ENCODE peak calls at places on chromosome 3, in eight cellular contexts. O is tibial artery, L is endothelial cell, Q is B cell, M is Peyer's patch, T is dorsolateral prefrontal cortex, Y is A549, E is AG10803. B is an unnamed sample.

GRCh38 chr3:11514191-11514770 is 129.4 kb downstream of the VGLL4 start:
- DNase-seq in Y (peak), M (no peak), E (peak), T (no peak), O (peak), L (no peak), Q (no peak), B (no peak)

GRCh38 chr3:186882125-186882524 is 39.6 kb downstream of the ADIPOQ start:
- DNase-seq in E (no peak), O (no peak), Y (no peak), T (no peak), M (no peak), L (no peak), Q (no peak), B (no peak)

GRCh38 chr3:122996038-122996580 is 31.5 kb downstream of the SEMA5B start:
- DNase-seq in Y (no peak), Q (no peak), O (peak), M (no peak), L (no peak), E (no peak), T (peak), B (no peak)

GRCh38 chr3:171390531-171390930 is 69.7 kb downstream of the TNIK start:
- DNase-seq in Q (no peak), L (no peak), M (no peak), O (no peak), T (no peak), E (no peak), Y (no peak), B (no peak)

GRCh38 chr3:44077267-44077666 is 164.4 kb upstream of the TOPAZ1 start:
- DNase-seq in T (no peak), Y (no peak), E (peak), L (no peak), O (no peak), M (no peak), Q (peak), B (no peak)

GRCh38 chr3:43994594-43995077 is 247.1 kb upstream of the TOPAZ1 start:
- DNase-seq in Q (no peak), M (no peak), E (no peak), L (no peak), T (no peak), O (no peak), Y (no peak), B (no peak)

GRCh38 chr3:156750191-156750873 is 75.8 kb upstream of the LEKR1 start:
- DNase-seq in M (no peak), L (no peak), T (no peak), Y (no peak), E (peak), Q (no peak), O (no peak), B (no peak)

GRCh38 chr3:102810937-102811336 is 376.1 kb downstream of the ZPLD1 start:
- DNase-seq in M (no peak), Q (no peak), O (no peak), T (no peak), E (no peak), L (no peak), Y (no peak), B (no peak)

GRCh38 chr3:135231646-135232625 is 436.9 kb downstream of the EPHB1 start:
- DNase-seq in E (no peak), M (no peak), Y (no peak), O (no peak), Q (no peak), T (no peak), L (no peak), B (no peak)

GRCh38 chr3:62095080-62095479 is 278.3 kb downstream of the FEZF2 start:
- DNase-seq in T (no peak), Y (no peak), L (no peak), E (no peak), O (no peak), M (no peak), Q (no peak), B (no peak)

GRCh38 chr3:158103956-158104338 is 2.3 kb downstream of the SHOX2 start:
- DNase-seq in O (no peak), T (no peak), E (peak), L (no peak), M (peak), Q (no peak), Y (no peak), B (no peak)

GRCh38 chr3:8052599-8053185 is 448.9 kb upstream of the LMCD1 start:
- DNase-seq in M (no peak), Q (no peak), O (no peak), Y (no peak), L (no peak), E (peak), T (no peak), B (no peak)

GRCh38 chr3:192819001-192819569 is 91.7 kb upstream of the FGF12 start:
- DNase-seq in E (peak), T (no peak), M (no peak), Q (no peak), Y (peak), O (no peak), L (no peak), B (peak)

GRCh38 chr3:134361162-134361831 is 12.9 kb downstream of the AMOTL2 start:
- DNase-seq in T (peak), O (peak), M (peak), E (peak), Q (no peak), Y (no peak), L (no peak), B (no peak)

GRCh38 chr3:184160456-184160855 is 5.3 kb downstream of the DVL3 start:
- DNase-seq in O (no peak), E (peak), L (no peak), Y (no peak), M (no peak), Q (no peak), T (no peak), B (peak)

GRCh38 chr3:73669268-73669667 is 44.5 kb upstream of the PDZRN3 start:
- DNase-seq in M (no peak), L (no peak), Q (no peak), E (peak), Y (no peak), O (no peak), T (no peak), B (no peak)

GRCh38 chr3:125671461-125672243 is 76.4 kb upstream of the OSBPL11 start:
- DNase-seq in Q (no peak), Y (no peak), M (no peak), E (no peak), O (no peak), L (no peak), T (no peak), B (no peak)

GRCh38 chr3:72247645-72248388 is 462.9 kb upstream of the PROK2 start:
- DNase-seq in O (no peak), Q (no peak), E (no peak), M (no peak), T (peak), L (no peak), Y (no peak), B (no peak)

GRCh38 chr3:124260206-124260915 is 268.4 kb upstream of the ROPN1 start:
- DNase-seq in T (no peak), M (no peak), Q (no peak), E (peak), Y (peak), L (no peak), O (peak), B (no peak)

GRCh38 chr3:195058311-195059005 is 212.5 kb downstream of the XXYLT1 start:
- DNase-seq in T (no peak), O (no peak), L (no peak), E (no peak), M (peak), Q (no peak), Y (no peak), B (no peak)

GRCh38 chr3:25084016-25084415 is 344.0 kb upstream of the RARB start:
- DNase-seq in T (no peak), M (no peak), L (peak), O (no peak), Q (no peak), Y (no peak), E (no peak), B (no peak)

GRCh38 chr3:177050466-177051237 is 146.6 kb downstream of the TBL1XR1 start:
- DNase-seq in Q (peak), M (no peak), O (no peak), L (no peak), E (peak), T (no peak), Y (peak), B (no peak)

GRCh38 chr3:14525685-14526631 is 14.2 kb downstream of the GRIP2 start:
- DNase-seq in Q (no peak), T (peak), Y (no peak), O (peak), E (peak), M (peak), L (no peak), B (no peak)

GRCh38 chr3:38029400-38030125 is at the start of gene PLCD1:
- DNase-seq in Y (peak), O (peak), L (peak), E (peak), M (peak), Q (peak), T (peak), B (peak)

GRCh38 chr3:188792788-188793187 is 379.0 kb upstream of the TPRG1 start:
- DNase-seq in O (no peak), L (peak), M (no peak), T (peak), Y (no peak), Q (peak), E (peak), B (no peak)

GRCh38 chr3:140296796-140297352 is 361.9 kb downstream of the CLSTN2 start:
- DNase-seq in Y (no peak), Q (no peak), L (no peak), O (no peak), M (no peak), E (peak), T (no peak), B (no peak)

GRCh38 chr3:70999730-71000129 is 583.8 kb downstream of the FOXP1 start:
- DNase-seq in O (no peak), M (no peak), Q (no peak), Y (no peak), T (no peak), E (peak), L (no peak), B (no peak)

GRCh38 chr3:44939581-44940036 is 36.4 kb downstream of the ZDHHC3 start:
- DNase-seq in M (no peak), L (no peak), O (no peak), Y (no peak), E (no peak), Q (no peak), T (no peak), B (no peak)

GRCh38 chr3:55720614-55721013 is 233.5 kb upstream of the WNT5A start:
- DNase-seq in Y (no peak), M (no peak), E (peak), Q (no peak), T (no peak), O (no peak), L (no peak), B (peak)

GRCh38 chr3:182644800-182645433 is 148.4 kb upstream of the ATP11B start:
- DNase-seq in L (no peak), M (no peak), Q (no peak), O (no peak), Y (no peak), E (no peak), T (no peak), B (no peak)

GRCh38 chr3:69240651-69241578 is 118.5 kb upstream of the LMOD3 start:
- DNase-seq in E (no peak), L (no peak), O (no peak), Q (no peak), Y (no peak), M (no peak), T (no peak), B (no peak)

GRCh38 chr3:126683506-126683905 is 20.5 kb upstream of the CHCHD6 start:
- DNase-seq in T (no peak), Y (no peak), L (no peak), Q (no peak), M (no peak), E (no peak), O (no peak), B (no peak)

GRCh38 chr3:64353256-64353655 is 128.0 kb upstream of the PRICKLE2 start:
- DNase-seq in M (no peak), L (no peak), Y (no peak), T (no peak), O (no peak), Q (no peak), E (peak), B (no peak)

GRCh38 chr3:160183375-160184076 is 41.7 kb upstream of the C3orf80 start:
- DNase-seq in Y (no peak), L (no peak), O (no peak), M (no peak), E (no peak), T (no peak), Q (no peak), B (no peak)

GRCh38 chr3:23884481-23884880 is 32.3 kb downstream of the NKIRAS1 start:
- DNase-seq in T (no peak), M (no peak), E (peak), Q (no peak), L (no peak), O (no peak), Y (peak), B (no peak)
- TF ChIP-seq CTCF in T (no peak), M (no peak), E (peak), Q (no peak), L (no peak), O (no peak), Y (no peak), B (no peak)

DNA sequence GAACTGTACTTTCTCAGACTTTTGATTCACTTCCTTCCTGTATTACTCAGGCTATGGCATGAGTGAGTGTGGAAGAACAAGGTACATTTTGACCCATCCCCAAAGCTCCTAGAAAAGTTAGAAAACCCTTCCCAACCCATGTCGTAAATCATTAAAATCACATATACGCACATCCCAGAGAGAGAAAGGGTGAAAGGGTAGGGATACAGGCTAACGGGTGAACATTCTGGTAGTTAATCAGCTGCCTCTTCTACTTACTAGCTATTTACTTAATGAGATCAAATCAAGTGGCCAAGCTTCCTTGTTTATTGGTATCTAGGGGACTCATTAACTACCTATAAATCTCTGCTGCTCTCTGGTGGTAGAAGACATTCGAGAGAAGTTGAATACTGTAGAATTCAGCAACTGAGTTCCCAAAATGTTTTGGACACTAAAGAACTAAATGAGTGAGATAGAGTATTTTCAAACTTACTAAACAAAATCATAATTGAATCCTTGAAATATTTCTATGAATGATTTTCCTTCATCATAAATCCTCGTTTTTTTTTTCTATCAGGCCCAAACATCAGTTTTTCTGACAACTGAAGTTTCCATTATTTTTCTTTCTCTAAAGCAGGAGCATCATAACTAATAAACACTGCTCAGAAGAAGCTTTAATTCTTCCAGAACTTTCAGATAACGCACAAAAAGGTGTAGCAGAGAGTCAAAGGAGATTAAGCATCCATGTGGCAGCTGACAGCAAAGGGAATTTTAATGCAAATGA is 124.2 kb downstream of the IMPG2 start:
- DNase-seq in Q (peak), O (no peak), M (no peak), L (no peak), T (no peak), Y (peak), E (peak), B (peak)
- TF ChIP-seq CTCF in Q (no peak), O (peak), M (peak), L (peak), T (peak), Y (peak), E (peak), B (no peak)

GRCh38 chr3:169535584-169535983 is 127.9 kb downstream of the MECOM start:
- DNase-seq in T (no peak), M (no peak), L (no peak), E (no peak), O (no peak), Q (no peak), Y (no peak), B (no peak)
- TF ChIP-seq CTCF in T (no peak), M (no peak), L (no peak), E (no peak), O (no peak), Q (no peak), Y (no peak), B (no peak)

DNA sequence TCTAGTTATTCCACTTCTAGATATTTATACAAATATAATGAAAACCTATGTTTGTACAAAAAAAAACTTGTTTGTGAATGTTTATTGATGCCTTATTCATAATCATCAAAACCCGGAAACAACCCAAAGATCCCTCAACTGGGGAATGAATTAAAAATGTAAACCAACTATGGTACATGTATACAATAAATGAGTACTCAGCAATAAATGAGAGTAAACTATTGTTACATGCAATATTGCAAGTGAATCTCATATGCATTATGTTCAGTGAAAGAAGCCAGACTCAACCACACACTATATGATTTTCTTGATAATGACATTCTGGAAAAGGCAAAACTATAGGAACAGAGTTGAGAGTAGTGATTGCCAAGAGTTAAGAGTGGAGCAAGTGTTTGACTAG is 12.3 kb downstream of the ZNF860 start:
- DNase-seq in M (no peak), Q (no peak), E (no peak), Y (no peak), T (no peak), O (no peak), L (no peak), B (no peak)
- TF ChIP-seq CTCF in M (no peak), Q (no peak), E (no peak), Y (no peak), T (no peak), O (no peak), L (no peak), B (no peak)

DNA sequence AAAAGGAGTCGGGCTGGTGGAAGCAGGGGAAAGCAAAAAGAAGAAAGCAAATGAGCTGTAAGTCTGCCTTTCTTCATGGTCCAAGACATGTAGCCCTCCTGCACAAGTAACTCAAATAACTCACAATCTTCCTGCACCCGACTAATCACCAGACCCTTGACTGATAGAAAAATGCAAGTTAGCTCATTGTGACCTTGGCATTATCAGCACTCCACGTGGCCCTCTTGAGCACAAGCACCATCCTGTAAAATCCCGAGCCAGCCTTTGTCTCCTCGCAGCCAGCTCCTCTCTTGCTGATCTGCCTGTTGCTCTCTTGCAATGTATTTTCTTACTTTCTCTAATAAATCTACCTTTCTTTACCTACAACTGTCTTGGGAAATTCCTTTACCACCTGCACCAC is 2.2 kb upstream of the TMPRSS7 start:
- DNase-seq in M (no peak), T (no peak), L (no peak), O (no peak), E (no peak), Y (no peak), Q (no peak), B (no peak)
- TF ChIP-seq CTCF in M (no peak), T (no peak), L (no peak), O (no peak), E (no peak), Y (no peak), Q (no peak), B (no peak)

GRCh38 chr3:155065537-155065936 is 14.6 kb upstream of the MME start:
- DNase-seq in T (no peak), Q (no peak), O (no peak), M (no peak), L (no peak), Y (no peak), E (peak), B (no peak)
- TF ChIP-seq CTCF in T (no peak), Q (no peak), O (no peak), M (no peak), L (no peak), Y (no peak), E (no peak), B (no peak)

DNA sequence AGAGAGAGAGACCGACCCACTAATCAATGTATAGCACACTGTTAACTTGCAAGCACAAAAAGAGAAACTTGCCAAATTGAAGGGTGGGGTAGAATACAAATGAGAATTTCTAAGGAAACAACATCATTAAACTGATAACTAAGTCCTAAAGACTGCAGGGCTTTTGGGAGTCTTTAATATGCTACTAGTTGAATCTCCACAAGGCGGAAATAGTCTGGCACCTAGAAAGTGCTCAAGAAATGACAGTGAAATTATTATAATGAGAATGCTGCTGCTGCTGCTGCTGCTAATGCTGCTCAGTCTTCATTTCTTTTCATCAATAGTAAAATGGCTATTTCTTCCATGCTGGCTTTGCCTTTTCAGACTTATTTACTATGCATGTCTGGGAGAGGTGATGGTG is 91.8 kb downstream of the BTD start:
- DNase-seq in O (no peak), T (no peak), Y (peak), E (peak), L (no peak), M (no peak), Q (no peak), B (no peak)
- TF ChIP-seq CTCF in O (no peak), T (no peak), Y (peak), E (peak), L (no peak), M (no peak), Q (peak), B (no peak)